ENCODE peak calls at places on chromosomes 7 and 10, in nine cellular contexts. I, O, J, U, F, G, M, Q and X are unnamed samples.

GRCh38 chr7:50409856-50410468 is 40.2 kb downstream of the FIGNL1 start:
- DNase-seq in I (no peak), O (no peak), J (no peak), U (no peak), F (no peak), G (no peak), M (no peak), Q (no peak), X (no peak)

GRCh38 chr7:107277331-107277730 is 108.5 kb downstream of the HBP1 start:
- DNase-seq in I (no peak), O (no peak), J (no peak), U (peak), F (no peak), G (no peak), M (no peak), Q (no peak), X (no peak)

GRCh38 chr10:52486840-52487611 is 172.9 kb downstream of the DKK1 start:
- DNase-seq in I (peak), O (no peak), J (peak), U (no peak), F (no peak), G (no peak), M (peak), Q (no peak), X (no peak)

GRCh38 chr7:157019718-157020451 is 9.4 kb upstream of the MNX1 start:
- DNase-seq in I (no peak), O (no peak), J (no peak), U (no peak), F (no peak), G (no peak), M (no peak), Q (no peak), X (no peak)

GRCh38 chr10:60206735-60207134 is 182.9 kb downstream of the ANK3 start:
- DNase-seq in I (no peak), O (no peak), J (peak), U (no peak), F (no peak), G (no peak), M (no peak), Q (no peak), X (no peak)

GRCh38 chr7:26101471-26102151 is 50.4 kb upstream of the NFE2L3 start:
- DNase-seq in I (no peak), O (no peak), J (no peak), U (no peak), F (no peak), G (no peak), M (no peak), Q (no peak), X (no peak)

GRCh38 chr7:43537765-43538403 is 45.0 kb upstream of the STK17A start:
- DNase-seq in I (no peak), O (no peak), J (no peak), U (no peak), F (no peak), G (no peak), M (peak), Q (no peak), X (no peak)

GRCh38 chr7:140722254-140722653 is 25.7 kb downstream of the NDUFB2 start:
- DNase-seq in I (no peak), O (no peak), J (no peak), U (no peak), F (no peak), G (no peak), M (no peak), Q (no peak), X (no peak)

GRCh38 chr10:93993782-93994668 is at the start of gene PLCE1:
- DNase-seq in I (no peak), O (peak), J (peak), U (peak), F (no peak), G (no peak), M (peak), Q (peak), X (no peak)

GRCh38 chr7:32891046-32891799 is at the start of gene KBTBD2:
- DNase-seq in I (peak), O (peak), J (peak), U (peak), F (peak), G (peak), M (peak), Q (peak), X (peak)

GRCh38 chr10:71225291-71226058 is 13.1 kb downstream of the UNC5B start:
- DNase-seq in I (no peak), O (no peak), J (no peak), U (no peak), F (no peak), G (no peak), M (no peak), Q (no peak), X (no peak)

GRCh38 chr7:124101173-124101768 is 68.4 kb upstream of the TMEM229A start:
- DNase-seq in I (no peak), O (peak), J (peak), U (peak), F (no peak), G (peak), M (peak), Q (peak), X (no peak)

GRCh38 chr10:2925631-2926030 is 141.7 kb upstream of the PFKP start:
- DNase-seq in I (no peak), O (no peak), J (peak), U (no peak), F (no peak), G (no peak), M (peak), Q (peak), X (no peak)

GRCh38 chr10:29966269-29966668 is 93.1 kb downstream of the JCAD start:
- DNase-seq in I (no peak), O (no peak), J (no peak), U (no peak), F (no peak), G (no peak), M (no peak), Q (peak), X (no peak)

GRCh38 chr10:116429288-116429977 is 1.8 kb downstream of the PNLIPRP3 start:
- DNase-seq in I (no peak), O (no peak), J (no peak), U (no peak), F (no peak), G (no peak), M (no peak), Q (no peak), X (no peak)

GRCh38 chr10:102324061-102324460 is 71.4 kb upstream of the NFKB2 start:
- DNase-seq in I (no peak), O (peak), J (no peak), U (peak), F (no peak), G (no peak), M (peak), Q (no peak), X (no peak)

GRCh38 chr7:49894543-49894942 is 121.1 kb downstream of the VWC2 start:
- DNase-seq in I (no peak), O (no peak), J (no peak), U (no peak), F (no peak), G (no peak), M (no peak), Q (no peak), X (no peak)

GRCh38 chr10:61280303-61280702 is 172.9 kb downstream of the TMEM26 start:
- DNase-seq in I (no peak), O (no peak), J (peak), U (no peak), F (no peak), G (no peak), M (peak), Q (no peak), X (no peak)